ENCODE peak calls at places on chromosome 17, in ten cellular contexts. One of them, this sample, is unnamed. For H3K27me3, the result is how much of the 10 kb centered on the place peaks cover.

GRCh38 chr17:9116861-9117568 is 95.7 kb downstream of the NTN1 start:
- DNase-seq in adrenal gland: no peak
- DNase-seq in RWPE2: no peak
- DNase-seq in lung: no peak
- DNase-seq in right lobe of liver: no peak
- DNase-seq in small intestine: no peak
- DNase-seq in heart right ventricle: no peak
- DNase-seq in suprapubic skin: no peak
- DNase-seq in IMR-90: no peak
- DNase-seq in SJSA1: no peak
- DNase-seq in this sample: no peak

GRCh38 chr17:32878211-32878610 is 1.3 kb upstream of the MYO1D start:
- DNase-seq in IMR-90: peak
- DNase-seq in SJSA1: no peak
- DNase-seq in small intestine: peak
- DNase-seq in heart right ventricle: no peak
- DNase-seq in lung: peak
- DNase-seq in RWPE2: no peak
- DNase-seq in adrenal gland: peak
- DNase-seq in suprapubic skin: peak
- DNase-seq in right lobe of liver: no peak
- DNase-seq in this sample: peak

GRCh38 chr17:44314031-44314430 is 5.6 kb downstream of the RUNDC3A start:
- DNase-seq in lung: no peak
- DNase-seq in SJSA1: no peak
- DNase-seq in heart right ventricle: no peak
- DNase-seq in small intestine: no peak
- DNase-seq in suprapubic skin: no peak
- DNase-seq in right lobe of liver: no peak
- DNase-seq in RWPE2: no peak
- DNase-seq in adrenal gland: no peak
- DNase-seq in IMR-90: no peak
- DNase-seq in this sample: no peak

GRCh38 chr17:80352991-80353665 is 61.8 kb upstream of the ENDOV start:
- DNase-seq in adrenal gland: no peak
- DNase-seq in suprapubic skin: no peak
- DNase-seq in small intestine: peak
- DNase-seq in right lobe of liver: no peak
- DNase-seq in RWPE2: no peak
- DNase-seq in lung: no peak
- DNase-seq in SJSA1: no peak
- DNase-seq in IMR-90: no peak
- DNase-seq in heart right ventricle: no peak
- DNase-seq in this sample: no peak

GRCh38 chr17:17783121-17783824 is 53.5 kb downstream of the SREBF1 start:
- DNase-seq in IMR-90: no peak
- DNase-seq in adrenal gland: peak
- DNase-seq in RWPE2: no peak
- DNase-seq in small intestine: peak
- DNase-seq in heart right ventricle: peak
- DNase-seq in SJSA1: no peak
- DNase-seq in lung: peak
- DNase-seq in suprapubic skin: no peak
- DNase-seq in right lobe of liver: peak
- DNase-seq in this sample: no peak

GRCh38 chr17:32992360-32993033 is 850 bp downstream of the SPACA3 start:
- DNase-seq in adrenal gland: no peak
- DNase-seq in SJSA1: no peak
- DNase-seq in small intestine: peak
- DNase-seq in suprapubic skin: no peak
- DNase-seq in IMR-90: no peak
- DNase-seq in right lobe of liver: no peak
- DNase-seq in heart right ventricle: no peak
- DNase-seq in RWPE2: no peak
- DNase-seq in lung: no peak
- DNase-seq in this sample: no peak

GRCh38 chr17:2906907-2907306 is 110.7 kb downstream of the RAP1GAP2 start:
- DNase-seq in right lobe of liver: no peak
- DNase-seq in adrenal gland: no peak
- DNase-seq in RWPE2: no peak
- DNase-seq in lung: no peak
- DNase-seq in small intestine: no peak
- DNase-seq in IMR-90: no peak
- DNase-seq in heart right ventricle: no peak
- DNase-seq in suprapubic skin: no peak
- DNase-seq in SJSA1: no peak
- DNase-seq in this sample: no peak

GRCh38 chr17:30796016-30796415 is 28.5 kb downstream of the CRLF3 start:
- DNase-seq in adrenal gland: no peak
- DNase-seq in small intestine: no peak
- DNase-seq in lung: no peak
- DNase-seq in SJSA1: no peak
- DNase-seq in suprapubic skin: no peak
- DNase-seq in right lobe of liver: no peak
- DNase-seq in IMR-90: peak
- DNase-seq in heart right ventricle: no peak
- DNase-seq in RWPE2: no peak
- DNase-seq in this sample: no peak

GRCh38 chr17:17851603-17852002 is 14.8 kb upstream of the SREBF1 start:
- DNase-seq in small intestine: no peak
- DNase-seq in right lobe of liver: no peak
- DNase-seq in lung: no peak
- DNase-seq in heart right ventricle: no peak
- DNase-seq in SJSA1: no peak
- DNase-seq in suprapubic skin: no peak
- DNase-seq in adrenal gland: no peak
- DNase-seq in RWPE2: no peak
- DNase-seq in IMR-90: no peak
- DNase-seq in this sample: no peak

GRCh38 chr17:5911919-5912318 is 158.3 kb upstream of the WSCD1 start:
- DNase-seq in lung: no peak
- DNase-seq in RWPE2: no peak
- DNase-seq in right lobe of liver: no peak
- DNase-seq in IMR-90: no peak
- DNase-seq in heart right ventricle: no peak
- DNase-seq in suprapubic skin: no peak
- DNase-seq in adrenal gland: no peak
- DNase-seq in small intestine: no peak
- DNase-seq in SJSA1: no peak
- DNase-seq in this sample: no peak

GRCh38 chr17:46737331-46737730 is 81.2 kb downstream of the WNT3 start:
- DNase-seq in right lobe of liver: no peak
- DNase-seq in adrenal gland: no peak
- DNase-seq in small intestine: no peak
- DNase-seq in heart right ventricle: no peak
- DNase-seq in IMR-90: no peak
- DNase-seq in lung: no peak
- DNase-seq in RWPE2: no peak
- DNase-seq in suprapubic skin: no peak
- DNase-seq in SJSA1: no peak
- DNase-seq in this sample: no peak

GRCh38 chr17:74354561-74354960 is 7.1 kb downstream of the BTBD17 start:
- DNase-seq in right lobe of liver: no peak
- DNase-seq in IMR-90: no peak
- DNase-seq in lung: no peak
- DNase-seq in adrenal gland: no peak
- DNase-seq in suprapubic skin: no peak
- DNase-seq in SJSA1: no peak
- DNase-seq in small intestine: no peak
- DNase-seq in RWPE2: no peak
- DNase-seq in heart right ventricle: no peak
- DNase-seq in this sample: no peak
- H3K27me3 ChIP-seq in right lobe of liver: under half
- H3K27me3 ChIP-seq in IMR-90: under half
- H3K27me3 ChIP-seq in lung: under half
- H3K27me3 ChIP-seq in adrenal gland: half or more
- H3K27me3 ChIP-seq in suprapubic skin: half or more
- H3K27me3 ChIP-seq in SJSA1: half or more
- H3K27me3 ChIP-seq in small intestine: under half
- H3K27me3 ChIP-seq in RWPE2: half or more
- H3K27me3 ChIP-seq in heart right ventricle: half or more
- H3K27me3 ChIP-seq in this sample: under half

GRCh38 chr17:77874303-77875050 is 84.0 kb upstream of the TNRC6C start:
- DNase-seq in lung: no peak
- DNase-seq in IMR-90: no peak
- DNase-seq in adrenal gland: no peak
- DNase-seq in RWPE2: no peak
- DNase-seq in right lobe of liver: peak
- DNase-seq in suprapubic skin: no peak
- DNase-seq in SJSA1: no peak
- DNase-seq in heart right ventricle: no peak
- DNase-seq in small intestine: no peak
- DNase-seq in this sample: no peak

GRCh38 chr17:77873518-77874302 is 84.8 kb upstream of the TNRC6C start:
- DNase-seq in IMR-90: no peak
- DNase-seq in suprapubic skin: no peak
- DNase-seq in right lobe of liver: peak
- DNase-seq in lung: no peak
- DNase-seq in heart right ventricle: no peak
- DNase-seq in small intestine: no peak
- DNase-seq in RWPE2: no peak
- DNase-seq in adrenal gland: no peak
- DNase-seq in SJSA1: no peak
- DNase-seq in this sample: no peak

GRCh38 chr17:77877019-77877418 is 81.5 kb upstream of the TNRC6C start:
- DNase-seq in heart right ventricle: no peak
- DNase-seq in lung: no peak
- DNase-seq in adrenal gland: no peak
- DNase-seq in small intestine: no peak
- DNase-seq in SJSA1: no peak
- DNase-seq in right lobe of liver: no peak
- DNase-seq in RWPE2: no peak
- DNase-seq in IMR-90: no peak
- DNase-seq in suprapubic skin: no peak
- DNase-seq in this sample: no peak

GRCh38 chr17:77875881-77876509 is 82.5 kb upstream of the TNRC6C start:
- DNase-seq in SJSA1: no peak
- DNase-seq in RWPE2: no peak
- DNase-seq in lung: no peak
- DNase-seq in right lobe of liver: no peak
- DNase-seq in adrenal gland: no peak
- DNase-seq in heart right ventricle: no peak
- DNase-seq in suprapubic skin: no peak
- DNase-seq in small intestine: no peak
- DNase-seq in IMR-90: peak
- DNase-seq in this sample: no peak

DNA sequence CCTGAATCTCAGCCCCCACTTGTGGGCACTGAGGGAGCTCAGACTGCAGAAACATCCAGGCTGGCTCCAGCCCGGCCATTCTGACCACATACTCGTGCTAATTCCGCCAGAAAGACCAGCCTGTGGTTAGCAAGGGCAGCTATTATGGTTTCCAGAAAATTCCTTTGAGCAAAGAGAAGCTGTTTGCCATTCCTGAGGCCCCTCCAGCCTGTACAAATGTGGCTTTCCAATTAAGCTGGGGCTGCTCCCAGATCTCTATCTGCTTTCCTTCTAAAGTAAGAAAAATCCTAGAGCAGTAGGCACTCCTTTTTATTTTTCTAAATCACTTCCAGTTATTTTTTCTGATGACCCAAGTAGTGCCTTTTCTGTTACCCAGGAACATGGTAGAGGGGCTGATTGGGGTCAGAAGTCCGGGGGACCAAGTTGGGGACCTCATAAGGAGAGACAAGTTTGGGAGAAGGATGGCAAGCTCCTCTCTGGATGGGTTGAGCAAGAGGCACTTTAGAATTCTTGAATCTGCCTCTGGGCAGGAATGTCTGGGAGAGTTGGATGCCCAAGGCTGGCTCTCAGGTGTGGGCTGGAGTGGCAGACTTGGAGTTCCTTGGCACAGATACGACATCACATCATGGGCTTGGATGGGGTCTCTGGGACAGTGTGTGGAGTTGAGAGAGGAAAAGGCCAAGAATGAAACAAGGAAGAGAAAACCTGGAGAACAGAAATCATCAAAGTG is 83.3 kb upstream of the TNRC6C start:
- DNase-seq in small intestine: no peak
- DNase-seq in IMR-90: peak
- DNase-seq in suprapubic skin: no peak
- DNase-seq in adrenal gland: no peak
- DNase-seq in RWPE2: no peak
- DNase-seq in lung: no peak
- DNase-seq in right lobe of liver: no peak
- DNase-seq in SJSA1: no peak
- DNase-seq in heart right ventricle: no peak
- DNase-seq in this sample: no peak
- H3K27me3 ChIP-seq in small intestine: under half
- H3K27me3 ChIP-seq in IMR-90: under half
- H3K27me3 ChIP-seq in suprapubic skin: under half
- H3K27me3 ChIP-seq in adrenal gland: under half
- H3K27me3 ChIP-seq in RWPE2: under half
- H3K27me3 ChIP-seq in lung: under half
- H3K27me3 ChIP-seq in right lobe of liver: under half
- H3K27me3 ChIP-seq in SJSA1: under half
- H3K27me3 ChIP-seq in heart right ventricle: under half
- H3K27me3 ChIP-seq in this sample: under half

GRCh38 chr17:4742629-4743028 is 2.9 kb upstream of the CXCL16 start:
- DNase-seq in small intestine: no peak
- DNase-seq in adrenal gland: no peak
- DNase-seq in RWPE2: no peak
- DNase-seq in lung: no peak
- DNase-seq in heart right ventricle: no peak
- DNase-seq in right lobe of liver: no peak
- DNase-seq in IMR-90: no peak
- DNase-seq in SJSA1: no peak
- DNase-seq in suprapubic skin: no peak
- DNase-seq in this sample: no peak
- H3K27me3 ChIP-seq in small intestine: under half
- H3K27me3 ChIP-seq in adrenal gland: under half
- H3K27me3 ChIP-seq in RWPE2: under half
- H3K27me3 ChIP-seq in lung: under half
- H3K27me3 ChIP-seq in heart right ventricle: half or more
- H3K27me3 ChIP-seq in right lobe of liver: under half
- H3K27me3 ChIP-seq in IMR-90: half or more
- H3K27me3 ChIP-seq in SJSA1: under half
- H3K27me3 ChIP-seq in suprapubic skin: under half
- H3K27me3 ChIP-seq in this sample: under half

DNA sequence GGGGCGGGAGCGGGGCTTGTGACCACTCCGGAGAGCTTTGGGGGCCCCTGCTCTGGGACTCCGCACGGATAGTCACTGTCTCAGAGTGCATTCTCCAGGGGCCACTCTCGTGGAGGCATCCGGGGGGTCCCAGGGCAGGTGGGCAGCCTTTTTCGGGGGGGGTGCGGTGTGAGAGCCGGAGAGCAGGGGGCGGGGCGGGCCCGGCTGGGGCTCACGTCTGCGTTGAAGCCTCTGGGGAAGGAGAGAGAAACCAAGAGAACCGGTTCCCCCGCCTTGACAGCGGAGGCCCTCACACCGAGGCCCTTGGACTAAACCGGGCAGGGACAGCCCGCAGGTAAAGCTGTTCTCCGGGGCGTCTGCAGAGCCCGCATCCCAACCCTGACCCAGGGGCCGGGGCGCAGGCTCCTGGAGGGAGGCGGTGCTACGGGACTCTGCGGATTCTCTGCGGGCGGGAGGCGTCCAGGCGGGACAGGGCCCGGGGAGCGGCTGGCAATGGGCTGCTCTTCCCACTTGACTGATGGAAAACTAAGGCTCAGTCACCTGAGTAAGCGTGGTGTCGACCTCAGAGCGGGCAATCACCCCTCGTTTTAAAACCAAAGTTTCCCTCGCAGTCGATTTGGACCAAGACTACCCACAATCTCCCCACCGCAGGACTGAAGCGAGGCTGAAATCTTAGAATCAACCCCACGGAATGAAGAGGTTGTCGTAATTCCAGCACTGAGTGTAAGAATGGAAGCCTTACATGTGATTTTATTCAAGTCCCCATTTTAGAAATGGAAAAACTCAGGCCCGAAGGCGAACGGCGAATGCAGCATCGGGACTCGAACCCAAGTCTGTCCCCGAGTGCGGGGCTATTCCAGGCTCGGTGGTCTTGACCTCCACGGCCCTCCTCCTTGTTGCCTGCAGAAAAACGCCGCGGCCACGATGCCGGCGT is 49.6 kb upstream of the AMZ2 start:
- DNase-seq in lung: no peak
- DNase-seq in small intestine: no peak
- DNase-seq in right lobe of liver: no peak
- DNase-seq in suprapubic skin: no peak
- DNase-seq in RWPE2: no peak
- DNase-seq in SJSA1: no peak
- DNase-seq in heart right ventricle: no peak
- DNase-seq in IMR-90: no peak
- DNase-seq in adrenal gland: no peak
- DNase-seq in this sample: no peak
- H3K27me3 ChIP-seq in lung: under half
- H3K27me3 ChIP-seq in small intestine: under half
- H3K27me3 ChIP-seq in right lobe of liver: under half
- H3K27me3 ChIP-seq in suprapubic skin: half or more
- H3K27me3 ChIP-seq in RWPE2: half or more
- H3K27me3 ChIP-seq in SJSA1: half or more
- H3K27me3 ChIP-seq in heart right ventricle: half or more
- H3K27me3 ChIP-seq in IMR-90: half or more
- H3K27me3 ChIP-seq in adrenal gland: under half
- H3K27me3 ChIP-seq in this sample: under half

This sample was measured in thoracic aorta.